ENCODE peak calls at places on chromosomes 6 and 20, in seven cellular contexts. M is heart right ventricle; D is type B pancreatic cell; N is CD4-positive, CD25-positive, alpha-beta regulatory T cell; I is activated CD8-positive, alpha-beta memory T cell treated with anti-CD3 and anti-CD28 coated beads for 48 hours; O is tibial artery; A is adipocyte. P is an unnamed sample.

GRCh38 chr6:85669735-85670194 is 27.1 kb upstream of the SYNCRIP start:
- DNase-seq in M (no peak), D (no peak), N (peak; percentile 89), I (no peak), O (no peak), A (peak; percentile 59), P (no peak)

GRCh38 chr6:165091121-165091785 is 218.2 kb downstream of the C6orf118 start:
- DNase-seq in M (no peak), D (no peak), N (no peak), I (no peak), O (no peak), A (no peak), P (no peak)

GRCh38 chr6:136963259-136963658 is 41.2 kb downstream of the SLC35D3 start:
- DNase-seq in M (no peak), D (no peak), N (no peak), I (no peak), O (no peak), A (no peak), P (no peak)

GRCh38 chr6:12916001-12916400 is 199.4 kb downstream of the PHACTR1 start:
- DNase-seq in M (no peak), D (no peak), N (no peak), I (no peak), O (no peak), A (no peak), P (no peak)

GRCh38 chr6:143901885-143902708 is 37.8 kb downstream of the ZC2HC1B start:
- DNase-seq in M (no peak), D (no peak), N (peak; percentile 36), I (no peak), O (peak; percentile 41), A (peak; percentile 10), P (peak; percentile 40)

GRCh38 chr20:62413896-62414481 is 6.9 kb upstream of the CABLES2 start:
- DNase-seq in M (no peak), D (no peak), N (no peak), I (no peak), O (no peak), A (no peak), P (peak; percentile 38)

GRCh38 chr6:26305097-26305841 is 59.7 kb upstream of the BTN3A2 start:
- DNase-seq in M (peak; percentile 49), D (no peak), N (peak; percentile 53), I (no peak), O (no peak), A (peak; percentile 86), P (peak; percentile 48)

GRCh38 chr6:43945778-43946100 is 175.7 kb downstream of the VEGFA start:
- DNase-seq in M (no peak), D (no peak), N (no peak), I (no peak), O (no peak), A (no peak), P (no peak)

GRCh38 chr6:110518281-110518623 is 41.8 kb upstream of the SLC22A16 start:
- DNase-seq in M (no peak), D (no peak), N (no peak), I (no peak), O (no peak), A (peak; percentile 45), P (peak; percentile 59)

GRCh38 chr6:104940238-104940880 is 16.5 kb upstream of the LIN28B start:
- DNase-seq in M (no peak), D (peak; percentile 77), N (no peak), I (no peak), O (no peak), A (no peak), P (peak; percentile 10)

GRCh38 chr6:17001188-17001587 is 100.7 kb upstream of the STMND1 start:
- DNase-seq in M (no peak), D (no peak), N (no peak), I (no peak), O (no peak), A (no peak), P (peak; percentile 17)

GRCh38 chr6:99013145-99013544 is 65.4 kb upstream of the FBXL4 start:
- DNase-seq in M (no peak), D (no peak), N (no peak), I (no peak), O (no peak), A (peak; percentile 89), P (peak; percentile 67)

GRCh38 chr6:135759831-135760230 is 91.7 kb upstream of the PDE7B start:
- DNase-seq in M (no peak), D (no peak), N (no peak), I (no peak), O (no peak), A (no peak), P (no peak)

GRCh38 chr6:101614774-101615173 is 221.3 kb downstream of the GRIK2 start:
- DNase-seq in M (no peak), D (no peak), N (no peak), I (no peak), O (no peak), A (peak; percentile 60), P (peak; percentile 8)

GRCh38 chr20:62905536-62906117 is 20.7 kb downstream of the DIDO1 start:
- DNase-seq in M (no peak), D (no peak), N (no peak), I (no peak), O (no peak), A (no peak), P (no peak)

GRCh38 chr6:44222987-44223470 is 366 bp upstream of the SLC29A1 start:
- DNase-seq in M (peak; percentile 23), D (no peak), N (no peak), I (no peak), O (peak; percentile 59), A (no peak), P (peak; percentile 40)

GRCh38 chr6:111604259-111605099 is 1.2 kb downstream of the TRAF3IP2 start:
- DNase-seq in M (peak; percentile 58), D (no peak), N (no peak), I (no peak), O (peak; percentile 89), A (peak; percentile 90), P (peak; percentile 61)

GRCh38 chr20:45391559-45391958 is 13.4 kb upstream of the TP53TG5 start:
- DNase-seq in M (no peak), D (no peak), N (no peak), I (no peak), O (no peak), A (no peak), P (no peak)

GRCh38 chr20:8589956-8590355 is 457.9 kb downstream of the PLCB1 start:
- DNase-seq in M (no peak), D (no peak), N (no peak), I (no peak), O (no peak), A (no peak), P (peak; percentile 21)

GRCh38 chr6:19866900-19867627 is 29.9 kb downstream of the ID4 start:
- DNase-seq in M (no peak), D (no peak), N (no peak), I (no peak), O (no peak), A (peak; percentile 19), P (peak; percentile 55)

GRCh38 chr6:130717657-130718056 is 109.5 kb upstream of the SMLR1 start:
- DNase-seq in M (no peak), D (no peak), N (peak; percentile 37), I (no peak), O (no peak), A (no peak), P (no peak)

GRCh38 chr6:146968041-146968760 is 236.0 kb upstream of the STXBP5 start:
- DNase-seq in M (no peak), D (no peak), N (no peak), I (no peak), O (no peak), A (peak; percentile 96), P (peak; percentile 56)

GRCh38 chr20:43744966-43745733 is 18.3 kb upstream of the GTSF1L start:
- DNase-seq in M (no peak), D (no peak), N (peak; percentile 38), I (no peak), O (no peak), A (no peak), P (no peak)

GRCh38 chr20:49888341-49889244 is 26.7 kb downstream of the SPATA2 start:
- DNase-seq in M (no peak), D (no peak), N (peak; percentile 64), I (peak; percentile 28), O (no peak), A (peak; percentile 83), P (peak; percentile 81)

GRCh38 chr6:134317471-134318131 is at the start of gene SGK1:
- DNase-seq in M (no peak), D (no peak), N (peak; percentile 34), I (peak; percentile 4), O (peak; percentile 37), A (peak; percentile 67), P (peak; percentile 65)

GRCh38 chr20:1909097-1909496 is 13.9 kb downstream of the SIRPA start:
- DNase-seq in M (no peak), D (no peak), N (no peak), I (no peak), O (no peak), A (no peak), P (no peak)

GRCh38 chr6:13404115-13404891 is 76.0 kb upstream of the TBC1D7 start:
- DNase-seq in M (no peak), D (no peak), N (no peak), I (no peak), O (no peak), A (peak; percentile 39), P (peak; percentile 67)

GRCh38 chr6:56480246-56480645 is 162.4 kb downstream of the DST start:
- DNase-seq in M (no peak), D (no peak), N (no peak), I (no peak), O (no peak), A (no peak), P (no peak)

GRCh38 chr20:24936526-24937407 is 12.3 kb upstream of the CST7 start:
- DNase-seq in M (no peak), D (no peak), N (no peak), I (no peak), O (no peak), A (no peak), P (no peak)

GRCh38 chr6:18362058-18362561 is 25.0 kb upstream of the RNF144B start:
- DNase-seq in M (no peak), D (no peak), N (no peak), I (no peak), O (no peak), A (peak; percentile 92), P (peak; percentile 77)

GRCh38 chr20:8640461-8640860 is 428.4 kb upstream of the PLCB4 start:
- DNase-seq in M (no peak), D (no peak), N (no peak), I (no peak), O (no peak), A (no peak), P (no peak)